ENCODE peak calls at places on chromosomes 7 and 10, in eight cellular contexts. C is fibroblast of lung, N is psoas muscle, G is body of pancreas, X is cardiac muscle cell, E is HepG2, L is tibial artery, K is upper lobe of right lung. D is an unnamed sample.

GRCh38 chr10:31830887-31831286 is 97.7 kb downstream of the ARHGAP12 start:
- DNase-seq in X (no peak), G (no peak), K (no peak), C (peak; percentile 39), N (no peak), L (no peak), E (no peak), D (no peak)

GRCh38 chr10:27779462-27779861 is 33.8 kb upstream of the MKX start:
- DNase-seq in N (no peak), L (no peak), G (no peak), C (no peak), K (no peak), E (no peak), X (no peak), D (no peak)

GRCh38 chr10:123783296-123783695 is 108.3 kb downstream of the CPXM2 start:
- DNase-seq in C (no peak), G (no peak), X (no peak), L (no peak), E (no peak), N (no peak), K (no peak), D (no peak)

GRCh38 chr10:133528845-133529575 is 1.8 kb downstream of the CYP2E1 start:
- DNase-seq in N (no peak), C (peak; percentile 28), L (no peak), E (no peak), K (no peak), G (peak; percentile 71), X (no peak), D (no peak)

GRCh38 chr10:34102917-34103506 is 712.1 kb downstream of the PARD3 start:
- DNase-seq in K (no peak), X (no peak), N (no peak), E (no peak), G (no peak), C (no peak), L (no peak), D (no peak)

GRCh38 chr7:133693281-133693680 is 433.9 kb upstream of the LRGUK start:
- DNase-seq in G (no peak), X (no peak), L (no peak), E (no peak), C (no peak), N (no peak), K (no peak), D (no peak)

GRCh38 chr10:36141786-36142560 is 499.9 kb upstream of the FZD8 start:
- DNase-seq in C (no peak), G (no peak), L (no peak), K (no peak), N (no peak), X (no peak), E (no peak), D (no peak)

GRCh38 chr7:132328047-132328620 is 248.1 kb downstream of the PLXNA4 start:
- DNase-seq in N (no peak), L (no peak), E (no peak), X (peak; percentile 26), C (no peak), G (no peak), K (no peak), D (peak; percentile 20)

GRCh38 chr10:72146559-72147323 is 58.4 kb upstream of the SPOCK2 start:
- DNase-seq in C (no peak), N (no peak), K (no peak), L (no peak), G (no peak), X (no peak), E (no peak), D (no peak)

GRCh38 chr10:131811239-131812011 is 89.4 kb upstream of the PPP2R2D start:
- DNase-seq in E (no peak), N (no peak), G (no peak), X (no peak), L (peak; percentile 38), C (no peak), K (no peak), D (no peak)

GRCh38 chr7:154942718-154943117 is 60.2 kb downstream of the PAXIP1 start:
- DNase-seq in E (no peak), X (no peak), C (no peak), L (no peak), K (no peak), N (no peak), G (no peak), D (no peak)

GRCh38 chr7:151143261-151144015 is 24.1 kb downstream of the GBX1 start:
- DNase-seq in G (no peak), X (no peak), E (no peak), C (no peak), K (no peak), N (no peak), L (peak; percentile 59), D (no peak)

GRCh38 chr10:116768786-116769185 is 26.4 kb upstream of the HSPA12A start:
- DNase-seq in G (no peak), C (no peak), L (no peak), K (peak; percentile 6), X (no peak), N (peak; percentile 21), E (no peak), D (no peak)

GRCh38 chr7:55548295-55548731 is 24.0 kb downstream of the VOPP1 start:
- DNase-seq in C (no peak), G (no peak), L (no peak), K (no peak), E (no peak), X (no peak), N (no peak), D (no peak)

GRCh38 chr7:99943641-99944507 is 14.5 kb upstream of the GJC3 start:
- DNase-seq in G (no peak), C (no peak), K (no peak), E (no peak), L (no peak), X (no peak), N (no peak), D (no peak)

GRCh38 chr10:91856637-91857036 is 52.6 kb downstream of the FGFBP3 start:
- DNase-seq in K (no peak), C (no peak), X (peak; percentile 55), N (no peak), E (peak; percentile 12), L (no peak), G (no peak), D (no peak)

GRCh38 chr10:70672165-70672992 is at the start of gene ADAMTS14:
- DNase-seq in X (peak; percentile 76), K (peak; percentile 68), G (no peak), C (peak; percentile 64), E (no peak), N (peak; percentile 56), L (no peak), D (no peak)

GRCh38 chr7:76057813-76058145 is 9.9 kb downstream of the MDH2 start:
- DNase-seq in G (peak; percentile 76), C (no peak), E (no peak), X (no peak), K (no peak), N (peak; percentile 79), L (no peak), D (no peak)

GRCh38 chr7:134905375-134905774 is 80.9 kb upstream of the AGBL3 start:
- DNase-seq in C (peak; percentile 96), N (peak; percentile 46), L (peak; percentile 88), K (no peak), G (peak; percentile 33), E (no peak), X (no peak), D (no peak)

GRCh38 chr10:72693599-72693915 is 1.6 kb downstream of the MCU start:
- DNase-seq in N (no peak), K (no peak), L (no peak), E (no peak), G (no peak), X (no peak), C (peak; percentile 36), D (no peak)

GRCh38 chr10:52517017-52517416 is 202.9 kb downstream of the DKK1 start:
- DNase-seq in E (no peak), G (no peak), N (no peak), L (no peak), K (no peak), X (peak; percentile 39), C (no peak), D (no peak)

DNA sequence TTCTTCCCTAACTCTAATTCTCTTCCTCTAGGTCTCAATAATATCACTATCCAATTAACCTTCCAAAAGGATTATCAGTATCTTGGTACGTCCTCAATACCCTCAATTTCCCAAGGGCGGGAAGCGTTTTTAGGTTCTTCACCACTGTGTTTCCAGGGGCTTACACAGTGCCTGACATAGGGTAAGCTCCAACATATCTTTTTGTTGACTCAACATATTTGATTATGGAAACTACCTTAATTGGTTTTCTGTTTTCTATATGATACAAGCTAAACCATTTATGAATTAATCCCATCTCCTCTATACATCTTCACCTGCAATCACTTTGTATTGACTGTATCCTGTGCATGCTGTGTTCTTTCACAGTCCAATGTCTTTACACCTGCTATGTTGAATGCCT is 987.3 kb downstream of the GRID1 start:
- DNase-seq in G (no peak), E (no peak), C (no peak), K (no peak), X (no peak), N (no peak), L (no peak), D (no peak)
- H3K4me3 ChIP-seq in G (no peak overlapping the region), E (no peak overlapping the region), C (no peak overlapping the region), K (no peak overlapping the region), X (no peak overlapping the region), N (no peak overlapping the region), L (no peak overlapping the region), D (no peak overlapping the region)

DNA sequence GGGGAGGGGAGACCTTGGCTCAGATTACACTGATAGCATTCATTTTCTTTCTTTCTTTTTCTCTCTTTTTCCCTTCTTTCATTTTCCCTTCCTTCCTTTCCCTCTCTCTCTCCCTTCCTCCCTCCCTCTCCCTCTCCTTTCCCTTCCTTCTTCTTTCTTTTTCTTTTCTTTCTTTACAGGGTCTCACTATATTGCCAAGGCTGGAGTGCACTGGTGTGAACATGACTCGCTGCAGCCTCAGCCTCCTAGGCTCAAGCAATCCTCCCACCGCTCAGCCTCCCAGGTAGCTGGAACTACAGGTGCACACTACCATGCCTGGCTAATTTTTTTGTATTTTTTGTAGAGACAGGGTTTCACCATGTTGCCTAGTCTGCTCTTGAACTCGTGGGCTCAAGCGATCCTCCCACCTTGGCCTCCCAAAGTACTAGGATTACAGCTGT is 73.0 kb upstream of the MKRN1 start:
- DNase-seq in K (no peak), G (no peak), C (no peak), X (no peak), L (peak; percentile 12), N (no peak), E (no peak), D (no peak)
- H3K27ac ChIP-seq in K (no peak overlapping the region), G (no peak overlapping the region), C (no peak overlapping the region), X (no peak overlapping the region), L (no peak overlapping the region), N (no peak overlapping the region), E (no peak overlapping the region), D (peak overlapping the region; percentile 7)

DNA sequence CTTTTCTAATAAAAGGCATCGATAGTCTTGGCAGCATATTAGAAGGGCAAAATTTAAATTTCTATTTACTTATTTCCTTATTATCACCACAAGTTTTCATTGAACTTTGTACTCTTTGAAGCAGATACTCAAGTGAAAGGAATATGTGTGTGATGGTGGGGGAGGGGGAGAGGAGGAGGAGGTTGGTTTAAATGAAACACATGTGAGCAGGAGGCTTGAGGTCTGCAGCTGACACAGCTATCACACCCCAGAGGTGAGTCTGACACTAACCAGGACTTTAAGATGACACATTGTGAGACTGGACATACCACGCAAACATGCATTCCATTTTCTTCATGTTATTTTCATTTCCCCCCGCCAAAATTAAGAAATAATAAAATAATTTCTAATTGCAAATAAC is 63.3 kb downstream of the CTTNBP2 start:
- DNase-seq in L (no peak), C (peak; percentile 36), X (peak; percentile 93), N (no peak), K (no peak), G (peak; percentile 76), E (no peak), D (peak; percentile 38)
- H3K4me1 ChIP-seq in L (no peaks in the 10 kb centered on the region), C (peaks cover 12% of the 10 kb centered on the region), X (peaks cover 50% of the 10 kb centered on the region), N (no peaks in the 10 kb centered on the region), K (no peaks in the 10 kb centered on the region), G (peaks cover 41% of the 10 kb centered on the region), E (no peaks in the 10 kb centered on the region), D (peaks cover 32% of the 10 kb centered on the region)

GRCh38 chr7:42580061-42580460 is 331.8 kb downstream of the C7orf25 start:
- DNase-seq in C (no peak), E (no peak), K (no peak), X (no peak), N (no peak), L (no peak), G (no peak), D (no peak)
- H3K4me3 ChIP-seq in C (no peak overlapping the region), E (no peak overlapping the region), K (no peak overlapping the region), X (no peak overlapping the region), N (no peak overlapping the region), L (no peak overlapping the region), G (no peak overlapping the region), D (no peak overlapping the region)